ENCODE peak calls at places on chromosome 17, in four cellular contexts. Q, U, Y and C are unnamed samples.
A peak's percentile ranks its signal among the peaks of the same experiment; 100 is the strongest.

GRCh38 chr17:60817187-60817586 is 139.5 kb downstream of the BCAS3 start:
- DNase-seq in Q (peak; percentile 61), U (no peak), Y (peak; percentile 90), C (peak; percentile 35)

GRCh38 chr17:17314501-17315071 is 11.4 kb downstream of the NT5M start:
- DNase-seq in Q (no peak), U (no peak), Y (no peak), C (no peak)

GRCh38 chr17:39665642-39666221 is 583 bp downstream of the TCAP start:
- DNase-seq in Q (no peak), U (peak; percentile 57), Y (peak; percentile 94), C (no peak)

GRCh38 chr17:9522074-9522473 is 53.5 kb downstream of the STX8 start:
- DNase-seq in Q (peak; percentile 18), U (no peak), Y (peak; percentile 64), C (peak; percentile 31)

GRCh38 chr17:68514809-68515208 is 2.6 kb downstream of the PRKAR1A start:
- DNase-seq in Q (no peak), U (no peak), Y (peak; percentile 89), C (no peak)

GRCh38 chr17:41959336-41960095 is 7.1 kb upstream of the CNP start:
- DNase-seq in Q (peak; percentile 15), U (no peak), Y (peak; percentile 89), C (peak; percentile 31)

GRCh38 chr17:76341301-76341700 is 12.4 kb downstream of the PRPSAP1 start:
- DNase-seq in Q (no peak), U (no peak), Y (no peak), C (no peak)

GRCh38 chr17:44155488-44155887 is 13.8 kb downstream of the HROB start:
- DNase-seq in Q (no peak), U (no peak), Y (no peak), C (no peak)

GRCh38 chr17:79732804-79733691 is 2.3 kb downstream of the ENPP7 start:
- DNase-seq in Q (no peak), U (no peak), Y (peak; percentile 82), C (no peak)

GRCh38 chr17:67016039-67016762 is 28.2 kb upstream of the CACNG1 start:
- DNase-seq in Q (no peak), U (no peak), Y (no peak), C (no peak)

GRCh38 chr17:50149425-50150353 is 788 bp downstream of the PPP1R9B start:
- DNase-seq in Q (no peak), U (peak; percentile 68), Y (peak; percentile 91), C (no peak)

GRCh38 chr17:41914358-41914766 is 4.4 kb downstream of the ACLY start:
- DNase-seq in Q (no peak), U (no peak), Y (peak; percentile 77), C (no peak)

GRCh38 chr17:76562734-76563148 is 22.9 kb downstream of the PRCD start:
- DNase-seq in Q (peak; percentile 72), U (peak; percentile 49), Y (peak; percentile 92), C (peak; percentile 88)

GRCh38 chr17:78131172-78132085 is 858 bp downstream of the TMC8 start:
- DNase-seq in Q (no peak), U (no peak), Y (peak; percentile 87), C (no peak)

DNA sequence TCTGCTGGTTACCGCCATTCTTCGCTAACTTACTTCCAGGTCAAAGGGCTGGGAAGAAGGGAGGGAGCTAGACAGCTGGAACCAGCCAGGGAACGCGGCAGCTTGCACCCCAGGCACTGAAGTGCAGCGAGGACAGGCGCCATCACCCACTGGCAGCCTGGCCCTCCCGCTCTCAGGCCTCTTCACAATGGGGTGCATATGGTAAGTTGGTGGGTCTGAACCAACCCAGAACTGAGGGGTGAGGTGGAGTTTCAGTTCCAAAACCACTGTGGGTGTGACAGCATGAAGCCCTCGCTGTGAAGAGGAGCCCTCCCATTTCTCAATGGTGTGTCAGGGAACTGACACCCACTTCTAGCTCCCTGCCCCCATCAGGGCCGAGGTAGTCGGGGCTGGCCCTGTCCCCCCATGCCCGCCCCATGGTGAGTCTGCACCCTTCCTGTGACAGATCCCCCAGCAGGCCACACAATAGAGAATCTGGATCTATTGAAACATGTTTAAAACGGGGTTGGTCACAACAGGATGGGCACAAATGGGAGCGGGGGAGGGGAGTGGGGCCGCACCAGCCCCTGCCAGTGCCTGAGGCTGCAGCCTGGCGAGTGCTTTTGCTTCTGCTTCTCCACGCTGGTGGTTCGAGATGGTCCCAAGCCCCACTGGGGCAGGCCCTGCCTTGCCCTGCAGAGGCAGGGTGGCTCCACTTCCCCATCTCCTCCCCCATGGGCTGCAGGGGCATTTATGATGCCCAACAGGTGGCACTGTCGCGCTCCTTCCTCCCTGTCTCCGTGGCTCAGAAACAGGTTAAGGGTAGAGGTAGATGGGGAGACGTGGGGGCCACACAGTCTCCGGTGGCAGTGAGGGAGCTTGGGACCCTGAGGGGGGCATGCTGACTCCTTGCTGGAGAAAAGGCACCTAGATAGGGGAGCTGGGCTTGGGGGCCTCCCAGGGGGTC is 2.3 kb downstream of the LIMD2 start:
- DNase-seq in Q (no peak), U (peak; percentile 57), Y (peak; percentile 96), C (no peak)
- TF ChIP-seq CTCF in Q (peak; percentile 61), U (peak; percentile 50), Y (peak; percentile 55), C (peak; percentile 51)

GRCh38 chr17:8504460-8505207 is 69.0 kb downstream of the NDEL1 start:
- DNase-seq in Q (no peak), U (no peak), Y (no peak), C (no peak)

GRCh38 chr17:8503807-8504206 is 68.1 kb downstream of the NDEL1 start:
- DNase-seq in Q (no peak), U (no peak), Y (no peak), C (no peak)

GRCh38 chr17:8503368-8503767 is 67.7 kb downstream of the NDEL1 start:
- DNase-seq in Q (no peak), U (peak; percentile 46), Y (no peak), C (no peak)

GRCh38 chr17:8502100-8502499 is 66.4 kb downstream of the NDEL1 start:
- DNase-seq in Q (no peak), U (no peak), Y (no peak), C (no peak)

DNA sequence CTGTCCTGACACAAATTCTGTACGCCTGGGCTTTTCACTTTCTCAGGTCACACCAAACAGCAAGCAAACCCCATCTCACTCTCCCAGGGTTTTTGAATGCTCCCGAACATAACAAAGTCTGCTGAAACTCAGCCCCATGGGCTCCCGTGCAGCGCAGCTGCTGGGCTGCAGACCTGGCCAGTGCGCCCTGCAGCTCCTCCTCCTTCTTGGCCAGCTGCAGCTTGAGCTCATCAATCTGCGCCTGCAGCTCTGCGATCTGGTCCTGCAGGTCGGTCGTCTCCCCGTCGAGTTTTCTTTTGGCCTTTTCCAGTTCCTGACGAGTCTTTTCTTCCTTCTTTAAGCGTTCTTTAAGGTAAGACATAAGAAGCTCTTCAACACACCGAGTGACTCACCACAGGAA is 70.5 kb downstream of the NDEL1 start:
- DNase-seq in Q (no peak), U (peak; percentile 33), Y (no peak), C (no peak)
- H3K4me3 ChIP-seq in Q (no peak overlapping the region), U (peak overlapping the region; percentile 58), Y (no peak overlapping the region), C (no peak overlapping the region)

GRCh38 chr17:54527941-54528340 is 372.7 kb upstream of the TOM1L1 start:
- DNase-seq in Q (no peak), U (no peak), Y (no peak), C (no peak)

GRCh38 chr17:54524501-54524900 is 376.2 kb upstream of the TOM1L1 start:
- DNase-seq in Q (no peak), U (no peak), Y (no peak), C (no peak)

GRCh38 chr17:54536306-54536705 is 364.3 kb upstream of the TOM1L1 start:
- DNase-seq in Q (no peak), U (no peak), Y (no peak), C (no peak)

GRCh38 chr17:54530398-54530797 is 370.3 kb upstream of the TOM1L1 start:
- DNase-seq in Q (no peak), U (no peak), Y (no peak), C (no peak)
- TF ChIP-seq CTCF in Q (no peak), U (no peak), Y (no peak), C (no peak)

DNA sequence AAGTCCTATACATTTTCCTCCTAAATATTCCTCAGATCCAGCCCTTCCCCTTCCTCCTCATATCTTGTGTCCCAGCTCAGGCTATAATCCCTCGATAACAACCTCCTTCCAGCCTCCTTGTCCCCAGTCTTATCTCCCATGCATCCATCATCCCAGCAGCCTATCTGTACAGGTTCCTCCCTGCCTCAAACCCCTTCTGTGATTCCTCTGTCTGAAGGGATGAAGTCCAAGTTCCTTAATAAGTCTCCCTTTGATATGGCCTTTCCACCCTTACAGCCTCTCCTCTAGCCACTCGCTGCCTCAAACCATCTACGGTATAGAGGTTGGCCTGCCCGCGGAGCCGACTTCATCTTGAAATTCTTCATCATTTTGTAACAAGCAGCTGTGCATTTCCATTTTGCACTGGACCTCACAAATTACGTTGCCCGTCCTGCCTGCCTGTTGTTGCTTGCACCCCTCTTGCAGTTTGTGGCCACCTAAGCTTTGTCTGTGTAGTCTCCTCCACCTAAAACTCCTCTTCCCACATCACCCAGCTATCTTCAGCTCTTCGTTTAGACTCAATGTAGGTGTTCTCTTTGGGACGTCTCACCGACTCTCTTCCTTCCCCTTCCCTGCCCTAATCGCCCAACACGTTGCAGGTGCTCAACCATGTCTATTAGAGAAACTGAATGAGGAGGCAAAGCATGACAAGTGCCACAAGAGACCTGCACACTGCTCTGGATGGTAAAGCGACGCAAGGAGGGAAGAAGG is 763 bp upstream of the CDK5RAP3 start:
- DNase-seq in Q (no peak), U (no peak), Y (no peak), C (no peak)
- H3K4me3 ChIP-seq in Q (peak overlapping the region; percentile 46), U (peak overlapping the region; percentile 95), Y (peak overlapping the region; percentile 58), C (peak overlapping the region; percentile 30)

DNA sequence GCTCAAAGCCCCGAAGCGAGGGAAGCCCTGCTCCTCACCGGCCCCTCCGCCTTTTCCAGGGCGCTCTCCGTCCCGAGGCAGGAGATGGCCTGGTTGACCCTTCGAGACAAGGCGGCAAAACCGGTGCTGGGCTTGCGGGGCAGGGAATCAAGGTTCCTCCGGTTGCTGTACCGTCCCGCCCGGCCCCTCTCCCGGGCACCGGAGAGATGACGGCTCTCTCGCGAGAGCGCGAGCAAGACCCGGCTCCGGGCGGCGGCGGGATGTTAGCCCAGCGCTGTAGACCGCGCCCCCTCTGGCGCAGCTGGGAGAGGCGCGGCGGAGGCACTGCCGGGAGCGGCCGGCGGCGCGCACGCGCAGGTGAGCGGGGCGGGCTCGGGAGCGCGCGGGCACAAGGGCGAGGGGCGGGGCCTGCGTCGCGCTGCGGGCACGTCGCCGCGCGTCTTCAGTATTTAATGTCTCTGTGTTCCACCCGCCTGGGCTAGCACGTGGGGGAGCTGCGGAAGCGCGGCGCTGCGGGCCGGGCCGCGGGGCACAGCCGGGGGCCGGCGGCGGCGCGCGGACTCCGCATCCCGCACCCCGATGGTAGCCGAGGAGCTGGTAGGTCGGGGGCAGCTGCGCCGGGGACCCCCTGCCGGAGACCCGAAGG is at the start of gene AKAP1:
- DNase-seq in Q (peak; percentile 70), U (peak; percentile 97), Y (peak; percentile 100), C (peak; percentile 56)
- TF ChIP-seq CTCF in Q (peak; percentile 18), U (peak; percentile 21), Y (no peak), C (no peak)